ENCODE peak calls at places on chromosomes 16 and 17, in five cellular contexts. O is lower lobe of right lung, M is uterus, N is Peyer's patch, D is BJ. Y is an unnamed sample.

GRCh38 chr16:19380316-19380715 is 37.4 kb upstream of the TMC5 start:
- DNase-seq in D (no peak), O (no peak), N (no peak), M (no peak), Y (no peak)

GRCh38 chr16:48054881-48055601 is 100.8 kb downstream of the ABCC12 start:
- DNase-seq in M (no peak), O (peak), N (peak), D (no peak), Y (peak)

GRCh38 chr16:48862087-48862532 is 252.1 kb upstream of the N4BP1 start:
- DNase-seq in D (peak), O (no peak), M (peak), N (no peak), Y (no peak)

GRCh38 chr17:49450181-49450580 is 35.5 kb upstream of the PHB1 start:
- DNase-seq in N (no peak), D (no peak), O (no peak), M (no peak), Y (no peak)

GRCh38 chr16:70695351-70696070 is 9.7 kb upstream of the MTSS2 start:
- DNase-seq in N (no peak), D (no peak), M (no peak), O (peak), Y (no peak)

GRCh38 chr17:35051579-35052239 is 11.8 kb downstream of the RFFL start:
- DNase-seq in D (peak), N (no peak), M (no peak), O (no peak), Y (peak)

GRCh38 chr16:68378436-68379415 is 67.9 kb downstream of the PRMT7 start:
- DNase-seq in D (no peak), O (no peak), M (no peak), N (no peak), Y (no peak)

GRCh38 chr17:50893183-50893993 is 27.2 kb upstream of the TOB1 start:
- DNase-seq in D (no peak), M (peak), O (no peak), N (peak), Y (no peak)

GRCh38 chr16:12340151-12340733 is 363.7 kb downstream of the SNX29 start:
- DNase-seq in O (no peak), N (peak), M (no peak), D (peak), Y (peak)

GRCh38 chr16:2150418-2151187 is 2.2 kb downstream of the RAB26 start:
- DNase-seq in M (no peak), D (no peak), O (no peak), N (no peak), Y (peak)

GRCh38 chr17:40323731-40324650 is 15.0 kb downstream of the RARA start:
- DNase-seq in D (no peak), M (peak), N (peak), O (peak), Y (peak)

GRCh38 chr17:38705803-38706624 is 941 bp downstream of the MLLT6 start:
- DNase-seq in O (peak), N (peak), M (peak), D (no peak), Y (peak)

GRCh38 chr17:57154896-57155295 is 69.8 kb downstream of the AKAP1 start:
- DNase-seq in N (no peak), M (no peak), O (no peak), D (no peak), Y (peak)

GRCh38 chr17:81436294-81436849 is 41.1 kb downstream of the BAHCC1 start:
- DNase-seq in D (peak), M (peak), O (no peak), N (no peak), Y (no peak)

GRCh38 chr17:16027708-16028584 is 28.3 kb downstream of the TTC19 start:
- DNase-seq in O (no peak), N (no peak), M (peak), D (peak), Y (peak)

GRCh38 chr17:57121308-57122042 is 36.4 kb downstream of the AKAP1 start:
- DNase-seq in D (no peak), N (no peak), M (no peak), O (no peak), Y (peak)

GRCh38 chr17:37527249-37527851 is 37.7 kb downstream of the DUSP14 start:
- DNase-seq in O (no peak), M (no peak), D (no peak), N (no peak), Y (peak)

GRCh38 chr17:8941980-8942617 is 23.4 kb downstream of the PIK3R5 start:
- DNase-seq in O (no peak), N (no peak), M (no peak), D (no peak), Y (peak)

GRCh38 chr17:17020821-17021193 is 21.4 kb upstream of the MPRIP start:
- DNase-seq in M (no peak), O (peak), D (no peak), N (no peak), Y (no peak)

GRCh38 chr17:65434251-65434650 is 127.2 kb downstream of the AXIN2 start:
- DNase-seq in M (no peak), O (no peak), D (no peak), N (no peak), Y (no peak)

GRCh38 chr17:43591750-43592562 is 45.8 kb upstream of the ETV4 start:
- DNase-seq in N (peak), D (no peak), O (peak), M (peak), Y (peak)

GRCh38 chr17:80389011-80389995 is 25.7 kb upstream of the ENDOV start:
- DNase-seq in M (no peak), O (no peak), N (no peak), D (peak), Y (no peak)

GRCh38 chr17:80388601-80389000 is 26.4 kb upstream of the ENDOV start:
- DNase-seq in N (no peak), M (no peak), D (no peak), O (no peak), Y (no peak)

GRCh38 chr17:80386341-80386740 is 28.6 kb upstream of the ENDOV start:
- DNase-seq in O (no peak), D (no peak), M (no peak), N (no peak), Y (no peak)

GRCh38 chr17:80387071-80387470 is 27.9 kb upstream of the ENDOV start:
- DNase-seq in M (no peak), O (no peak), D (no peak), N (no peak), Y (no peak)

DNA sequence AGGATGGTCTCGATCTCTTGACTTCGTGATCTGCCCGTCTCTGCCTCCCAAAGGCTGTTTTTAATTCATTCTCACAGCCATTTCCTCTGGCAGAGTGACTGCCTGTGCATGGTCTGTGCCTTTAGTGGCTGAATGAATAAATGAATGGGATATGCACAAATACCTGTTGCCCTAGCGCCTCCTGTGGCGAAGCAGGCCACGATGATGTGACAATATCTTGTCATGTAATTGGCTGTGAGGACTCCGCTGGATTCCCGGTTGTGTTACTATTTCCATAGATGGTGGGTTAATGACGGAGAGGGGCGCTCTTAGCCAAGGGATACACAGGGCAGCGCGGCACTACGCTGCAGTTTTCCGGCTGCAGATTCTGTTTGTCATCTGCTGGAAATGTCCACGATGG is 26.8 kb upstream of the ENDOV start:
- DNase-seq in D (no peak), O (no peak), N (no peak), M (no peak), Y (no peak)
- TF ChIP-seq CTCF in D (no peak), O (no peak), N (no peak), M (no peak), Y (no peak)

DNA sequence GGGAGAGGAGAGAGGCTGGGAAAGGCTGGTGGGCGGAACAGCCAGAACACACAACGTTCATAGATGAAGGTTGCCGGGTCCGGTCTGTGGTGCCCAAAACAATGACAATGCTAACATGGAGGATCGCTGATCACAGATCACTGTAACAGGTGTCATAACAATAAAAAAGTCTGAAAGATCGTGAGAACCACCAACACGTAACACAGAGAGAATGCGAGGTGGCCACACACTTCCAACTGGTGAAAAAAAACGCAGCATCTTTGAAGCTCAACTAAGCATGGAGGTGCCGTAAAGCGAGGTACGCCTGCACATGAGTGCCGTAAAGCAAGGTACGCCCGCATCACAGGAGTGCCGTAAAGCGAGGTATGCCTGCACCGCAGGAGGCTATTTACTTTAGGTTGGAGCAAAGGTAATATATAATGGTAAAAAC is 42.3 kb downstream of the ABR start:
- DNase-seq in M (no peak), N (peak), O (no peak), D (no peak), Y (no peak)
- H3K4me3 ChIP-seq in M (no peak), N (no peak), O (no peak), D (no peak), Y (no peak)

GRCh38 chr16:27369806-27370205 is 32.2 kb upstream of the IL21R start:
- DNase-seq in M (no peak), D (no peak), O (no peak), N (peak), Y (no peak)

GRCh38 chr16:27367463-27368357 is 34.3 kb upstream of the IL21R start:
- DNase-seq in D (no peak), O (peak), N (peak), M (peak), Y (peak)

GRCh38 chr16:27370318-27370717 is 31.7 kb upstream of the IL21R start:
- DNase-seq in M (no peak), O (no peak), D (no peak), N (no peak), Y (no peak)

GRCh38 chr16:27366687-27367462 is 35.1 kb upstream of the IL21R start:
- DNase-seq in O (no peak), M (no peak), N (no peak), D (no peak), Y (peak)

GRCh38 chr16:27368358-27368722 is 33.6 kb upstream of the IL21R start:
- DNase-seq in O (no peak), D (no peak), N (no peak), M (no peak), Y (no peak)
- TF ChIP-seq CTCF in O (no peak), D (no peak), N (no peak), M (no peak), Y (no peak)

DNA sequence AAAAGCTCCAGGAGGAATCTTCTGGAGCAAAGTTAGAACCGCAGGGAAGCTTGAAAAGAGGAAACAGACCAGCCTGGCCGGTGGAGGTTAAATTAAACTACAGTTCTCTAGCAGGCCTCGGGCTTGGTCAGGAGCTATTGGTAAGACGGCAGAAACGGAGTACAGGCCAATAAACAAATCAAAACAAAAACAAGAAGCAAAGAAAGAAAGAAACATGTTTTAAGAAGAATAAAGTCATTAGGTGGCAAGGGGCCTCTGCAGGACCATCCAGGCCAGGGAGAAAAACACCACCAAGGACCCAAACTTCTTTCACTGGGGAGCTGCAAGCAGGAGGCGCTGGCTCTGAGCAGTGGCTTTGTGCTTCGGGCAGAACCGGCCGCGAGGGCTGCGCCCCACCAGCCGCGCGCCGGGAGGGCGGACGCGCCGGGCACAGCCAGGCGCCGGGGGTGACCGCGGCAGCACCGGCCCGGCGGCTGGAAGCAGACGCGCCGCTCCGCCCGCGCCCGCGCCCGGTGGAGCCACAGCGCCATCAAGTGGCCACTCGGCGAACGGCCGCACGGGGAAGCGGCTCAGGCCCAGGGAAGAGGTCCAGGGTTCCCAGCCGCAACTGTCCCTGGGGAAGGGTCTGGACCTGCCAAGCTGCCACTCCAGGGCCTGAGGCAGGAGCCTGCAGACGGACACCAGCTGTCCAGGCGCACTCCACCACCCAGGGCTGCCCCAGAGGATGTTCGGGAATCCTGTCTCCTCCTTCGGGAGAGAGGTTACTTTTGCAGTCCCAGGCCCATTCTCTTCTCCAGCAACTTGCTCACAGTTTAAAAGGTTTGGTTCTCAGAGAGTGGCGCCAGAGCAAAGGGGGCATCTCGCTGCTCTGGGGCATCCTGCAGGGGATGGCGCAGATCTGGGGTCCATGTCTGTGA is 419.4 kb downstream of the SOX9 start:
- DNase-seq in D (no peak), N (peak), O (peak), M (no peak), Y (peak)
- H3K4me3 ChIP-seq in D (peak), N (peak), O (peak), M (no peak), Y (no peak)

DNA sequence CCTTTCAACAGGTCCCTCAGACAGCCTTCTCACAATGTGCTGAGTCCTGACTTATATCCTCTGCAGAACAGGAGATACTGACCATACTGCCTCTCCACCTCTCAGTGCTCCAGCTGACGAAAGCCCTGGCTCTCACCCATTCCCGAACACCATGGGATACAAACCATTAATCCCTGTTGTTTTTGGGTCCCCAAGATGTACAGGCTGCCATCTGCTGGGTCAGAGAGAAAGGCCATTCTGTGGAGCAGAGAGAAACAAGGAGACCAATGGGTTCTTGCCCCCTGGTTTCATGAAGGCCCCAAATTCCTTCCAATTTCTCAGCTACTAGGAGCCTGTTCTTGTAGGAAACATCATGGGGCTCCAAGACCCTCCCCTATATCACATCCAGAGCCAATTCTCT is 3.0 kb downstream of the ERN2 start:
- DNase-seq in N (no peak), O (no peak), D (no peak), M (no peak), Y (no peak)
- TF ChIP-seq CTCF in N (no peak), O (no peak), D (no peak), M (no peak), Y (no peak)

DNA sequence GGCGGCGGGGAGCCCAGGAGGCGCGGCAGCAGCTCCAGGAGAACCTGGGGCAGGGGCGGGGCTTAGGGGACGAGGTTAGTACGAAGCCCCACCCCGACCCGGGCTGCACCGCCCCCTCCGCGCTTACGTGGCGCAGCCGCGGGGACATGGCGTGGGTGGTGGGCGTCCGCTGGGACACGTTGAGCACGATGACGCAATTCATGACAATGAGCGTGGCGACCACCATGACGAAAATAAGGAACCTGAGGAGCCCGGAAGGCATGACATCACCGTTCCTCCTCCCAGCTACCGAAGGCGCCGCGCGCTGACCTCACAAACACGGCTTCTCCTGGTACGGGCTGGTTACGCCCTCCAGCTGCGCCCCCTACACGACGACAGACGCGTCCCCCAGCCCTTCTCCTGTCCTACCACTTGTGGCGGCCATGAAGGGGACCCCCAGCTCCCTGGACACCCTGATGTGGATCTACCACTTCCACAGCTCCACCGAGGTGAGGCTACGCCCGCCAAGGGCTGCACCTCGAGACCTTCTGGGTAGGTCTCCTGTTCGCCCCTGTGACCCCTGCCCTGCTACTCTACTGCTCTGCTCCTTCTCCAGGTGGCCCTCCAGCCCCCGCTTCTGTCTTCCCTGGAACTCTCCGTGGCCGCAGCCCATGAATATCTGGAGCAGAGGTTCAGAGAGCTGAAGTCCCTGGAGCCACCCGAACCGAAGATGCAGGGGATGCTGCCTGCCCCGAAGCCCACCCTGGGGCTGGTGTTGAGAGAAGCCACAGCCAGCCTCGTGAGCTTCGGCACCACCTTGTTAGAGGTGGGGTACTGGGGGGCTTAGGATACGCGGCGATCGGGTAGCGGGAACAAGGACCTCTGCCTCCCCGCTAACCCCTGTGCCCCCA is at the start of gene C17orf107:
- DNase-seq in O (peak), M (peak), N (peak), D (no peak), Y (peak)
- H3K4me3 ChIP-seq in O (peak), M (peak), N (peak), D (peak), Y (peak)

DNA sequence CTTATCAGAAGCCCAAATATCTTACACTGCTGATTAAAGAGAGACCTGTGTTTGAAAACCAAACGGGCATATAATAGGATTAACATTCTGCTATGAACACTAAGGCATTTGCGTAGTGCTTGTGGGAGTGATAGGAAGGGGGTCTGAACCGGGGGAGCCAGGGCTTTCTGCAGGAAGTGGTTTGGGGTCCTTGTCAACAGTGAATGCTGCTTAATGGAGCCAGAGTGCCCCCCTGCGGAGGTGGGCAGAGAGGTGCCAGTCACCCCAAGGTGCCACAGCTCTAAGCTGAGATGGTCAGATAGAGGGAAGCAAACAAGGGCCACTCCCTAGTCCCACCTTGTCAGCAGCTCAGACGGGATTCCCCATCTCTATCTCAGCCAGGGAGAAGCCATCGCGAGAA is 17.6 kb downstream of the NAA60 start:
- DNase-seq in D (no peak), O (no peak), N (peak), M (no peak), Y (peak)
- TF ChIP-seq CTCF in D (no peak), O (no peak), N (no peak), M (no peak), Y (peak)

DNA sequence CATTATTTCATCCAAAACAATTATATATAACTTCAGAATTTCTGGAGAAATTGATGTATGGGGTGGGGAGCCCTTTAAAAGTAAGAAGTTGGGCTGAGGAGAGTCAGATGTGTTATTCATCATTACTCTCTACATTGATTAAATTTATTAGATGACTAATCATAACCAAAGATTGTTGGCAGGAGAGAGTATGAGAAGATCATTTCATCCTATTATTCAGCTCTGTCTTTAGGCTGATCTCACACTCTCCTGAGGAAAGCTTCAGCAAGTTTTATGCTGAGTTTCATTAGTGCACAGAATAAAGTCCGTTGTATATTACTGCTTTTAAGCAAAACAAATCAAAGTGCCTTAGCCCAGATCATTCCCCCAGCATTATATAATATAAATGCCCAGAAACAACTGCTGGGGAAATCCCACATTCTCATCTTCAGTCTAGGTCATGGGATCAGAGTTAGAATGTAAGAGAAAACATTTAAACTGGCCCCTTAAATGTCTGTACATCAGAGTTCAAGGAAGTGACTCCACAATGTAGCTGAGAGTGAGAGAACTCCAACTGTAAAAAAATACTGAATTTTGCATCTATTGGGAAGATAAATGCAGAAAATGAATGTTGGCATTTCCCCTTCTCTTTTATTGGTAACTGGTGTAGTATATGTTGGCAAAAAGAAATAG is 130.1 kb upstream of the HLF start:
- DNase-seq in N (no peak), D (no peak), M (no peak), O (no peak), Y (no peak)
- H3K4me3 ChIP-seq in N (no peak), D (no peak), M (no peak), O (no peak), Y (no peak)